ENCODE peak calls at places on chromosomes 4 and X, in nine cellular contexts. One of them, this sample, is unnamed.

GRCh38 chr4:16043820-16044554 is 39.8 kb downstream of the PROM1 start:
- DNase-seq in endothelial cell: no peak
- DNase-seq in HT1080: no peak
- DNase-seq in HFF-Myc: no peak
- DNase-seq in upper lobe of right lung: no peak
- DNase-seq in adipocyte: peak
- DNase-seq in hepatocyte: peak
- DNase-seq in AG08396: no peak
- DNase-seq in naive thymus-derived CD8-positive, alpha-beta T cell: no peak
- DNase-seq in this sample: no peak

GRCh38 chr4:59848457-59848856 is 1351.7 kb upstream of the ADGRL3 start:
- DNase-seq in adipocyte: no peak
- DNase-seq in HT1080: no peak
- DNase-seq in AG08396: no peak
- DNase-seq in upper lobe of right lung: no peak
- DNase-seq in endothelial cell: no peak
- DNase-seq in HFF-Myc: no peak
- DNase-seq in hepatocyte: no peak
- DNase-seq in naive thymus-derived CD8-positive, alpha-beta T cell: no peak
- DNase-seq in this sample: no peak

GRCh38 chr4:17884063-17884462 is 73.3 kb downstream of the NCAPG start:
- DNase-seq in endothelial cell: no peak
- DNase-seq in hepatocyte: no peak
- DNase-seq in AG08396: no peak
- DNase-seq in HT1080: peak
- DNase-seq in upper lobe of right lung: no peak
- DNase-seq in HFF-Myc: peak
- DNase-seq in naive thymus-derived CD8-positive, alpha-beta T cell: no peak
- DNase-seq in adipocyte: peak
- DNase-seq in this sample: no peak

GRCh38 chr4:37453361-37454262 is 209.1 kb downstream of the NWD2 start:
- DNase-seq in upper lobe of right lung: peak
- DNase-seq in hepatocyte: peak
- DNase-seq in AG08396: peak
- DNase-seq in HFF-Myc: no peak
- DNase-seq in endothelial cell: peak
- DNase-seq in naive thymus-derived CD8-positive, alpha-beta T cell: peak
- DNase-seq in HT1080: no peak
- DNase-seq in adipocyte: peak
- DNase-seq in this sample: peak

GRCh38 chr4:80990851-80991250 is 39.7 kb upstream of the BMP3 start:
- DNase-seq in HFF-Myc: no peak
- DNase-seq in AG08396: no peak
- DNase-seq in HT1080: no peak
- DNase-seq in upper lobe of right lung: no peak
- DNase-seq in hepatocyte: no peak
- DNase-seq in naive thymus-derived CD8-positive, alpha-beta T cell: no peak
- DNase-seq in adipocyte: no peak
- DNase-seq in endothelial cell: no peak
- DNase-seq in this sample: no peak

GRCh38 chrX:124211312-124211942 is 121.0 kb upstream of the TEX13D start:
- DNase-seq in naive thymus-derived CD8-positive, alpha-beta T cell: no peak
- DNase-seq in HT1080: peak
- DNase-seq in hepatocyte: peak
- DNase-seq in upper lobe of right lung: no peak
- DNase-seq in adipocyte: peak
- DNase-seq in HFF-Myc: no peak
- DNase-seq in AG08396: peak
- DNase-seq in endothelial cell: peak
- DNase-seq in this sample: no peak

GRCh38 chr4:181685461-181685860 is 557.7 kb upstream of the TENM3 start:
- DNase-seq in hepatocyte: no peak
- DNase-seq in naive thymus-derived CD8-positive, alpha-beta T cell: no peak
- DNase-seq in upper lobe of right lung: no peak
- DNase-seq in HT1080: peak
- DNase-seq in HFF-Myc: no peak
- DNase-seq in adipocyte: peak
- DNase-seq in endothelial cell: no peak
- DNase-seq in AG08396: no peak
- DNase-seq in this sample: no peak

GRCh38 chr4:38150766-38151165 is 190.6 kb downstream of the PTTG2 start:
- DNase-seq in HT1080: no peak
- DNase-seq in AG08396: peak
- DNase-seq in endothelial cell: no peak
- DNase-seq in HFF-Myc: no peak
- DNase-seq in hepatocyte: no peak
- DNase-seq in upper lobe of right lung: no peak
- DNase-seq in adipocyte: peak
- DNase-seq in naive thymus-derived CD8-positive, alpha-beta T cell: no peak
- DNase-seq in this sample: no peak

GRCh38 chr4:1623390-1623789 is 60.7 kb downstream of the FAM53A start:
- DNase-seq in HT1080: no peak
- DNase-seq in endothelial cell: no peak
- DNase-seq in HFF-Myc: no peak
- DNase-seq in naive thymus-derived CD8-positive, alpha-beta T cell: no peak
- DNase-seq in upper lobe of right lung: no peak
- DNase-seq in AG08396: no peak
- DNase-seq in hepatocyte: no peak
- DNase-seq in adipocyte: no peak
- DNase-seq in this sample: no peak

GRCh38 chr4:110801591-110801990 is 178.7 kb upstream of the PITX2 start:
- DNase-seq in endothelial cell: no peak
- DNase-seq in HFF-Myc: no peak
- DNase-seq in hepatocyte: no peak
- DNase-seq in upper lobe of right lung: no peak
- DNase-seq in naive thymus-derived CD8-positive, alpha-beta T cell: no peak
- DNase-seq in AG08396: no peak
- DNase-seq in adipocyte: no peak
- DNase-seq in HT1080: no peak
- DNase-seq in this sample: no peak

GRCh38 chrX:109732319-109732779 is 708 bp downstream of the ACSL4 start:
- DNase-seq in adipocyte: peak
- DNase-seq in HT1080: peak
- DNase-seq in hepatocyte: peak
- DNase-seq in HFF-Myc: no peak
- DNase-seq in naive thymus-derived CD8-positive, alpha-beta T cell: no peak
- DNase-seq in upper lobe of right lung: no peak
- DNase-seq in endothelial cell: peak
- DNase-seq in AG08396: peak
- DNase-seq in this sample: no peak

GRCh38 chr4:180380733-180381132 is 1862.5 kb upstream of the TENM3 start:
- DNase-seq in AG08396: no peak
- DNase-seq in endothelial cell: no peak
- DNase-seq in upper lobe of right lung: no peak
- DNase-seq in adipocyte: peak
- DNase-seq in hepatocyte: no peak
- DNase-seq in HT1080: peak
- DNase-seq in naive thymus-derived CD8-positive, alpha-beta T cell: no peak
- DNase-seq in HFF-Myc: no peak
- DNase-seq in this sample: no peak

GRCh38 chr4:107780665-107781064 is 44.1 kb upstream of the SGMS2 start:
- DNase-seq in endothelial cell: no peak
- DNase-seq in upper lobe of right lung: no peak
- DNase-seq in adipocyte: no peak
- DNase-seq in HT1080: no peak
- DNase-seq in AG08396: no peak
- DNase-seq in hepatocyte: no peak
- DNase-seq in HFF-Myc: no peak
- DNase-seq in naive thymus-derived CD8-positive, alpha-beta T cell: no peak
- DNase-seq in this sample: no peak